ENCODE peak calls at places on chromosomes 5 and 9, in five cellular contexts. One of them, this sample, is unnamed.

GRCh38 chr9:12875216-12875615 is 100.4 kb downstream of the LURAP1L start:
- DNase-seq in ascending aorta: no peak
- DNase-seq in central memory CD8-positive, alpha-beta T cell: no peak
- DNase-seq in CD4-positive, CD25-positive, alpha-beta regulatory T cell: no peak
- DNase-seq in fibroblast of the conjunctiva: no peak
- DNase-seq in this sample: no peak

GRCh38 chr5:102581011-102581410 is 82.2 kb upstream of the SLCO6A1 start:
- DNase-seq in ascending aorta: no peak
- DNase-seq in fibroblast of the conjunctiva: no peak
- DNase-seq in CD4-positive, CD25-positive, alpha-beta regulatory T cell: no peak
- DNase-seq in central memory CD8-positive, alpha-beta T cell: no peak
- DNase-seq in this sample: no peak

GRCh38 chr5:73892806-73893205 is 266.8 kb downstream of the ARHGEF28 start:
- DNase-seq in CD4-positive, CD25-positive, alpha-beta regulatory T cell: no peak
- DNase-seq in central memory CD8-positive, alpha-beta T cell: no peak
- DNase-seq in ascending aorta: no peak
- DNase-seq in fibroblast of the conjunctiva: peak
- DNase-seq in this sample: no peak

GRCh38 chr9:32558408-32558914 is 6.1 kb upstream of the TOPORS start:
- DNase-seq in ascending aorta: no peak
- DNase-seq in CD4-positive, CD25-positive, alpha-beta regulatory T cell: no peak
- DNase-seq in fibroblast of the conjunctiva: no peak
- DNase-seq in central memory CD8-positive, alpha-beta T cell: no peak
- DNase-seq in this sample: no peak

GRCh38 chr9:22147818-22148573 is 138.9 kb upstream of the CDKN2B start:
- DNase-seq in CD4-positive, CD25-positive, alpha-beta regulatory T cell: peak
- DNase-seq in central memory CD8-positive, alpha-beta T cell: no peak
- DNase-seq in fibroblast of the conjunctiva: peak
- DNase-seq in ascending aorta: no peak
- DNase-seq in this sample: no peak

GRCh38 chr5:134824681-134825080 is 21.1 kb upstream of the C5orf24 start:
- DNase-seq in central memory CD8-positive, alpha-beta T cell: no peak
- DNase-seq in CD4-positive, CD25-positive, alpha-beta regulatory T cell: no peak
- DNase-seq in fibroblast of the conjunctiva: no peak
- DNase-seq in ascending aorta: no peak
- DNase-seq in this sample: no peak

GRCh38 chr5:124583469-124584350 is 162.7 kb downstream of the ZNF608 start:
- DNase-seq in ascending aorta: no peak
- DNase-seq in fibroblast of the conjunctiva: peak
- DNase-seq in CD4-positive, CD25-positive, alpha-beta regulatory T cell: peak
- DNase-seq in central memory CD8-positive, alpha-beta T cell: no peak
- DNase-seq in this sample: peak

GRCh38 chr9:129381481-129381957 is 203.5 kb upstream of the IER5L start:
- DNase-seq in CD4-positive, CD25-positive, alpha-beta regulatory T cell: no peak
- DNase-seq in central memory CD8-positive, alpha-beta T cell: no peak
- DNase-seq in fibroblast of the conjunctiva: no peak
- DNase-seq in ascending aorta: no peak
- DNase-seq in this sample: no peak

GRCh38 chr9:124068248-124068647 is 56.7 kb downstream of the LHX2 start:
- DNase-seq in central memory CD8-positive, alpha-beta T cell: no peak
- DNase-seq in ascending aorta: no peak
- DNase-seq in CD4-positive, CD25-positive, alpha-beta regulatory T cell: no peak
- DNase-seq in fibroblast of the conjunctiva: no peak
- DNase-seq in this sample: no peak

GRCh38 chr5:149693482-149693881 is 36.6 kb upstream of the PPARGC1B start:
- DNase-seq in CD4-positive, CD25-positive, alpha-beta regulatory T cell: no peak
- DNase-seq in central memory CD8-positive, alpha-beta T cell: no peak
- DNase-seq in fibroblast of the conjunctiva: no peak
- DNase-seq in ascending aorta: no peak
- DNase-seq in this sample: no peak

GRCh38 chr5:9431496-9432258 is 114.2 kb downstream of the SEMA5A start:
- DNase-seq in ascending aorta: no peak
- DNase-seq in fibroblast of the conjunctiva: no peak
- DNase-seq in central memory CD8-positive, alpha-beta T cell: no peak
- DNase-seq in CD4-positive, CD25-positive, alpha-beta regulatory T cell: no peak
- DNase-seq in this sample: no peak

GRCh38 chr9:72363226-72363625 is 1.8 kb downstream of the ZFAND5 start:
- DNase-seq in CD4-positive, CD25-positive, alpha-beta regulatory T cell: no peak
- DNase-seq in central memory CD8-positive, alpha-beta T cell: no peak
- DNase-seq in fibroblast of the conjunctiva: no peak
- DNase-seq in ascending aorta: no peak
- DNase-seq in this sample: no peak

GRCh38 chr9:115114541-115114940 is 3.4 kb downstream of the TNC start:
- DNase-seq in CD4-positive, CD25-positive, alpha-beta regulatory T cell: no peak
- DNase-seq in ascending aorta: no peak
- DNase-seq in fibroblast of the conjunctiva: no peak
- DNase-seq in central memory CD8-positive, alpha-beta T cell: no peak
- DNase-seq in this sample: no peak

GRCh38 chr9:32954642-32955041 is 46.8 kb downstream of the APTX start:
- DNase-seq in CD4-positive, CD25-positive, alpha-beta regulatory T cell: no peak
- DNase-seq in central memory CD8-positive, alpha-beta T cell: no peak
- DNase-seq in ascending aorta: no peak
- DNase-seq in fibroblast of the conjunctiva: peak
- DNase-seq in this sample: no peak

GRCh38 chr9:95030920-95031662 is 286.4 kb downstream of the FANCC start:
- DNase-seq in central memory CD8-positive, alpha-beta T cell: no peak
- DNase-seq in fibroblast of the conjunctiva: no peak
- DNase-seq in CD4-positive, CD25-positive, alpha-beta regulatory T cell: no peak
- DNase-seq in ascending aorta: no peak
- DNase-seq in this sample: no peak

GRCh38 chr5:97418472-97418871 is 235.4 kb upstream of the RIOK2 start:
- DNase-seq in CD4-positive, CD25-positive, alpha-beta regulatory T cell: no peak
- DNase-seq in central memory CD8-positive, alpha-beta T cell: no peak
- DNase-seq in fibroblast of the conjunctiva: no peak
- DNase-seq in ascending aorta: no peak
- DNase-seq in this sample: no peak